ENCODE peak calls at places on chromosomes 3 and 15, in nine cellular contexts. T is endothelial cell; Y is activated CD8-positive, alpha-beta memory T cell treated with anti-CD3 and anti-CD28 coated beads for 4 hours; C is head of caudate nucleus; B is WTC11; V is T-helper 2 cell; O is NCI-H510A treated with DMSO at 0.1 percent for 48 hours; A is T-helper 9 cell; Z is posterior vena cava. F is an unnamed sample.

GRCh38 chr15:51536965-51537574 is 85.5 kb downstream of the DMXL2 start:
- DNase-seq in T (peak), Y (no peak), C (no peak), B (no peak), V (no peak), O (peak), A (no peak), Z (no peak), F (peak)

GRCh38 chr3:135106445-135106844 is 311.4 kb downstream of the EPHB1 start:
- DNase-seq in T (peak), Y (no peak), C (no peak), B (peak), V (no peak), O (peak), A (no peak), Z (no peak), F (peak)

GRCh38 chr3:28860307-28860706 is 420.6 kb upstream of the RBMS3 start:
- DNase-seq in T (no peak), Y (no peak), C (peak), B (no peak), V (no peak), O (no peak), A (no peak), Z (no peak), F (no peak)

GRCh38 chr3:187263270-187263669 is 28.3 kb downstream of the MASP1 start:
- DNase-seq in T (no peak), Y (no peak), C (no peak), B (no peak), V (no peak), O (no peak), A (no peak), Z (no peak), F (no peak)

GRCh38 chr3:189563841-189564563 is 67.2 kb upstream of the TP63 start:
- DNase-seq in T (no peak), Y (no peak), C (no peak), B (no peak), V (no peak), O (no peak), A (no peak), Z (no peak), F (no peak)

GRCh38 chr15:20340931-20341661 is 200.5 kb downstream of the GOLGA6L6 start:
- DNase-seq in T (peak), Y (no peak), C (peak), B (peak), V (peak), O (no peak), A (no peak), Z (peak), F (peak)

GRCh38 chr3:170772135-170772534 is 97.9 kb downstream of the RPL22L1 start:
- DNase-seq in T (no peak), Y (no peak), C (no peak), B (no peak), V (no peak), O (no peak), A (no peak), Z (no peak), F (no peak)

GRCh38 chr15:87706001-87706400 is 550.5 kb downstream of the NTRK3 start:
- DNase-seq in T (no peak), Y (no peak), C (no peak), B (no peak), V (no peak), O (no peak), A (no peak), Z (no peak), F (no peak)

GRCh38 chr3:120798346-120798745 is 55.8 kb downstream of the GTF2E1 start:
- DNase-seq in T (no peak), Y (no peak), C (no peak), B (no peak), V (no peak), O (no peak), A (no peak), Z (no peak), F (no peak)

GRCh38 chr15:76945494-76945893 is 13.9 kb downstream of the RCN2 start:
- DNase-seq in T (no peak), Y (no peak), C (no peak), B (no peak), V (no peak), O (no peak), A (no peak), Z (no peak), F (no peak)

GRCh38 chr15:74172751-74173544 is 562 bp upstream of the ISLR start:
- DNase-seq in T (no peak), Y (no peak), C (peak), B (peak), V (no peak), O (peak), A (no peak), Z (peak), F (no peak)

GRCh38 chr3:151146731-151147091 is 56.3 kb downstream of the GPR171 start:
- DNase-seq in T (no peak), Y (no peak), C (no peak), B (no peak), V (no peak), O (no peak), A (no peak), Z (no peak), F (no peak)

GRCh38 chr3:37096292-37096691 is 78.1 kb downstream of the LRRFIP2 start:
- DNase-seq in T (no peak), Y (no peak), C (no peak), B (no peak), V (no peak), O (no peak), A (no peak), Z (no peak), F (no peak)

GRCh38 chr3:32890420-32891276 is 60.8 kb upstream of the CCR4 start:
- DNase-seq in T (no peak), Y (no peak), C (no peak), B (no peak), V (no peak), O (no peak), A (no peak), Z (no peak), F (no peak)

GRCh38 chr3:135107043-135107442 is 312.0 kb downstream of the EPHB1 start:
- DNase-seq in T (no peak), Y (no peak), C (no peak), B (no peak), V (no peak), O (no peak), A (no peak), Z (no peak), F (no peak)

GRCh38 chr15:81380668-81381067 is 6.7 kb upstream of the TMC3 start:
- DNase-seq in T (no peak), Y (no peak), C (no peak), B (no peak), V (no peak), O (no peak), A (no peak), Z (no peak), F (no peak)

GRCh38 chr15:77672110-77672509 is 39.4 kb upstream of the LINGO1 start:
- DNase-seq in T (no peak), Y (no peak), C (no peak), B (no peak), V (no peak), O (no peak), A (no peak), Z (no peak), F (no peak)

GRCh38 chr3:21919383-21919782 is 168.4 kb upstream of the ZNF385D start:
- DNase-seq in T (no peak), Y (no peak), C (no peak), B (no peak), V (no peak), O (no peak), A (no peak), Z (no peak), F (no peak)

GRCh38 chr15:79197285-79197684 is 85.2 kb upstream of the ANKRD34C start:
- DNase-seq in T (no peak), Y (no peak), C (no peak), B (no peak), V (no peak), O (no peak), A (no peak), Z (no peak), F (no peak)

GRCh38 chr3:47847801-47848518 is 45.0 kb downstream of the DHX30 start:
- DNase-seq in T (no peak), Y (no peak), C (no peak), B (no peak), V (no peak), O (no peak), A (no peak), Z (no peak), F (no peak)

GRCh38 chr3:53726654-53727053 is 119.6 kb downstream of the CHDH start:
- DNase-seq in T (no peak), Y (no peak), C (no peak), B (no peak), V (no peak), O (no peak), A (no peak), Z (no peak), F (no peak)

GRCh38 chr3:29144361-29144760 is 136.5 kb upstream of the RBMS3 start:
- DNase-seq in T (no peak), Y (no peak), C (no peak), B (no peak), V (no peak), O (no peak), A (no peak), Z (no peak), F (no peak)

GRCh38 chr3:79314547-79314946 is 453.3 kb downstream of the ROBO1 start:
- DNase-seq in T (no peak), Y (no peak), C (no peak), B (no peak), V (no peak), O (peak), A (no peak), Z (no peak), F (no peak)

GRCh38 chr3:139264375-139264774 is 79.4 kb upstream of the MRPS22 start:
- DNase-seq in T (no peak), Y (no peak), C (no peak), B (no peak), V (no peak), O (no peak), A (no peak), Z (no peak), F (no peak)

GRCh38 chr3:138092023-138092422 is 23.4 kb downstream of the DZIP1L start:
- DNase-seq in T (no peak), Y (no peak), C (no peak), B (no peak), V (no peak), O (no peak), A (no peak), Z (no peak), F (no peak)

GRCh38 chr15:26736502-26737248 is 36.2 kb downstream of the GABRB3 start:
- DNase-seq in T (no peak), Y (no peak), C (no peak), B (no peak), V (no peak), O (no peak), A (no peak), Z (no peak), F (no peak)

GRCh38 chr15:27937873-27938272 is 161.2 kb downstream of the OCA2 start:
- DNase-seq in T (no peak), Y (no peak), C (no peak), B (no peak), V (no peak), O (no peak), A (no peak), Z (no peak), F (no peak)

GRCh38 chr3:114711321-114711891 is 417.6 kb downstream of the TIGIT start:
- DNase-seq in T (no peak), Y (no peak), C (no peak), B (no peak), V (no peak), O (no peak), A (no peak), Z (no peak), F (no peak)

GRCh38 chr15:59791646-59792208 is 102.6 kb upstream of the BNIP2 start:
- DNase-seq in T (no peak), Y (no peak), C (peak), B (no peak), V (no peak), O (peak), A (no peak), Z (no peak), F (no peak)

GRCh38 chr3:193344471-193344870 is 34.1 kb downstream of the ATP13A5 start:
- DNase-seq in T (no peak), Y (no peak), C (peak), B (no peak), V (no peak), O (no peak), A (no peak), Z (no peak), F (no peak)

F was measured in Caco-2.